ENCODE peak calls at places on chromosomes 7 and 10, in eight cellular contexts. M, R, Y, B, P, Z, G and Q are unnamed samples.

GRCh38 chr7:116948934-116949333 is 4.4 kb upstream of the ST7 start:
- DNase-seq in M (peak; percentile 18), R (no peak), Y (no peak), B (no peak), P (peak; percentile 81), Z (no peak), G (no peak), Q (no peak)

GRCh38 chr10:49679480-49679893 is at the start of gene C10orf53:
- DNase-seq in M (peak; percentile 85), R (peak; percentile 83), Y (no peak), B (no peak), P (no peak), Z (peak; percentile 14), G (no peak), Q (no peak)

GRCh38 chr7:41685684-41686083 is 17.2 kb downstream of the INHBA start:
- DNase-seq in M (no peak), R (no peak), Y (no peak), B (no peak), P (no peak), Z (no peak), G (no peak), Q (no peak)

GRCh38 chr10:95214793-95215192 is 20.8 kb downstream of the ACSM6 start:
- DNase-seq in M (peak; percentile 21), R (no peak), Y (no peak), B (no peak), P (no peak), Z (peak; percentile 49), G (no peak), Q (no peak)

GRCh38 chr10:61304751-61305150 is 148.4 kb downstream of the TMEM26 start:
- DNase-seq in M (no peak), R (no peak), Y (no peak), B (no peak), P (no peak), Z (peak; percentile 44), G (no peak), Q (no peak)

GRCh38 chr7:36847946-36848345 is 123.7 kb upstream of the AOAH start:
- DNase-seq in M (no peak), R (no peak), Y (no peak), B (no peak), P (no peak), Z (no peak), G (no peak), Q (no peak)

GRCh38 chr10:108249940-108250339 is 1085.4 kb upstream of the SORCS1 start:
- DNase-seq in M (no peak), R (no peak), Y (no peak), B (no peak), P (no peak), Z (no peak), G (no peak), Q (no peak)

GRCh38 chr10:124534231-124534798 is 72.7 kb downstream of the LHPP start:
- DNase-seq in M (peak; percentile 48), R (no peak), Y (no peak), B (peak; percentile 64), P (peak; percentile 41), Z (no peak), G (peak; percentile 81), Q (peak; percentile 69)

GRCh38 chr10:36336315-36336714 is 694.2 kb upstream of the FZD8 start:
- DNase-seq in M (peak; percentile 10), R (no peak), Y (no peak), B (no peak), P (no peak), Z (no peak), G (no peak), Q (no peak)

GRCh38 chr10:74901240-74901827 is 74.9 kb downstream of the KAT6B start:
- DNase-seq in M (no peak), R (no peak), Y (no peak), B (no peak), P (no peak), Z (no peak), G (no peak), Q (no peak)

GRCh38 chr10:89369142-89370105 is 8.4 kb upstream of the IFIT1B start:
- DNase-seq in M (peak; percentile 71), R (no peak), Y (no peak), B (peak; percentile 30), P (no peak), Z (peak; percentile 48), G (peak; percentile 56), Q (no peak)

GRCh38 chr10:71217266-71218045 is 5.1 kb downstream of the UNC5B start:
- DNase-seq in M (no peak), R (no peak), Y (peak; percentile 69), B (peak; percentile 15), P (no peak), Z (no peak), G (peak; percentile 52), Q (peak; percentile 42)

GRCh38 chr10:50963063-50963462 is 77.6 kb upstream of the A1CF start:
- DNase-seq in M (no peak), R (no peak), Y (no peak), B (no peak), P (no peak), Z (no peak), G (no peak), Q (no peak)

GRCh38 chr7:100267648-100268047 is 39.9 kb upstream of the SPDYE3 start:
- DNase-seq in M (no peak), R (no peak), Y (no peak), B (no peak), P (no peak), Z (no peak), G (no peak), Q (no peak)

GRCh38 chr7:129575699-129576098 is 35.8 kb upstream of the NRF1 start:
- DNase-seq in M (no peak), R (no peak), Y (no peak), B (no peak), P (no peak), Z (no peak), G (no peak), Q (no peak)

GRCh38 chr10:52984169-52984568 is 211.6 kb upstream of the MBL2 start:
- DNase-seq in M (no peak), R (no peak), Y (no peak), B (no peak), P (no peak), Z (no peak), G (no peak), Q (no peak)

GRCh38 chr7:34845666-34846361 is 187.8 kb downstream of the NPSR1 start:
- DNase-seq in M (no peak), R (no peak), Y (no peak), B (no peak), P (peak; percentile 5), Z (peak; percentile 35), G (no peak), Q (no peak)

GRCh38 chr7:31192996-31193395 is 140.9 kb downstream of the ADCYAP1R1 start:
- DNase-seq in M (peak; percentile 62), R (peak; percentile 84), Y (peak; percentile 73), B (peak; percentile 41), P (peak; percentile 48), Z (peak; percentile 45), G (peak; percentile 56), Q (peak; percentile 19)
- H3K27ac ChIP-seq in M (no peak overlapping the region), R (no peak overlapping the region), Y (no peak overlapping the region), B (no peak overlapping the region), P (no peak overlapping the region), Z (no peak overlapping the region), G (no peak overlapping the region), Q (no peak overlapping the region)

GRCh38 chr7:40194743-40195142 is 59.9 kb downstream of the SUGCT start:
- DNase-seq in M (peak; percentile 60), R (peak; percentile 14), Y (no peak), B (peak; percentile 20), P (no peak), Z (peak; percentile 63), G (no peak), Q (no peak)

GRCh38 chr7:40200791-40201190 is 66.0 kb downstream of the SUGCT start:
- DNase-seq in M (peak; percentile 89), R (no peak), Y (no peak), B (no peak), P (no peak), Z (peak; percentile 93), G (no peak), Q (no peak)

GRCh38 chr7:40197527-40197926 is 62.7 kb downstream of the SUGCT start:
- DNase-seq in M (no peak), R (no peak), Y (no peak), B (no peak), P (no peak), Z (no peak), G (no peak), Q (no peak)

GRCh38 chr7:40202851-40203250 is 68.0 kb downstream of the SUGCT start:
- DNase-seq in M (no peak), R (no peak), Y (no peak), B (no peak), P (no peak), Z (no peak), G (no peak), Q (no peak)

DNA sequence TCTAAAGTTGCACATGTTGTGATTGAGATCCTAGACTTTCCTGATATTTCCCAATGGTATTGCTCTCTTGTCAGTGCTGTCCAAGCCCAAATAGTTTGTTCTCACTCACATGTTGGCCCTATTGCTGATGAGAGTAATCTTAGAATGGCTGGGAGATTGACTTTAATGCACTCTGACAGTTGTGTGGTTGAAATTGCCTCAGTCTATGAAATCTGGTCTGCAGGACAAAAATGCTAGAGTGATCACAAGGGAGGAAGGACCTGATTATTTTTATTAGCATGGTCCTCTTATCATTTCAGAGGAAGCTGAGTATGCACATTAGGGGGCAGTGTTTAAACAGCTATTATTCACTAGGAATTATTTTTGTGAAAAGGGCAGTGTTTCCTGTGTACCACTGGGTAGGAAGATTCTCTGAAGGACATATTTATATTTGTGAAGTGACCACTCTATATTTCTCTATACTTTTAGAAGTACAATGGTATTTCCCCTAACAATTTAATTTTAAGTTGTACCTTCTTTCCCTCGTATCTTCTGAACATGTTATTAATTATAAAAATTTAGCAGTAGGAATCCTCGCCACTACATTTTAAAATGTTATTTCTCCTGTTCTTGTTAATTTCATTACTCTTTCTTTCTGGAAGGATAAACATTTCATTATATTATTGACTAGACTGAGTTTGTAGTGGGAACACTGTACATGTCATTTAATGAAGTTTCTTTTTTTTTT is 64.4 kb downstream of the SUGCT start:
- DNase-seq in M (peak; percentile 85), R (no peak), Y (no peak), B (no peak), P (no peak), Z (peak; percentile 77), G (no peak), Q (no peak)
- TF ChIP-seq CTCF in M (peak; percentile 64), R (peak; percentile 24), Y (peak; percentile 25), B (peak; percentile 16), P (no peak), Z (peak; percentile 53), G (no peak), Q (no peak)

GRCh38 chr10:30038961-30039536 is 20.3 kb downstream of the JCAD start:
- DNase-seq in M (no peak), R (no peak), Y (no peak), B (no peak), P (no peak), Z (no peak), G (no peak), Q (no peak)
- H3K27ac ChIP-seq in M (no peak overlapping the region), R (no peak overlapping the region), Y (peak overlapping the region; percentile 6), B (peak overlapping the region; percentile 81), P (peak overlapping the region; percentile 1), Z (no peak overlapping the region), G (no peak overlapping the region), Q (no peak overlapping the region)

GRCh38 chr7:2921748-2922147 is 77.6 kb upstream of the GNA12 start:
- DNase-seq in M (no peak), R (peak; percentile 80), Y (no peak), B (no peak), P (no peak), Z (no peak), G (no peak), Q (no peak)
- TF ChIP-seq CTCF in M (peak; percentile 41), R (peak; percentile 84), Y (no peak), B (no peak), P (no peak), Z (peak; percentile 65), G (no peak), Q (no peak)